ENCODE peak calls at places on chromosome 6, in seven cellular contexts. P, E, R, Q, K, W and J are unnamed samples.

GRCh38 chr6:41940759-41941279 is 789 bp downstream of the CCND3 start:
- DNase-seq in P (peak; percentile 65), K (no peak), W (peak; percentile 76), E (peak; percentile 69), Q (peak; percentile 12), R (peak; percentile 65), J (peak; percentile 71)

GRCh38 chr6:122651031-122651430 is 40.8 kb downstream of the PKIB start:
- DNase-seq in E (no peak), R (no peak), P (no peak), K (no peak), Q (no peak), W (no peak), J (no peak)

GRCh38 chr6:76940186-76940585 is 523.1 kb downstream of the HTR1B start:
- DNase-seq in K (no peak), P (no peak), W (no peak), E (no peak), Q (no peak), R (no peak), J (no peak)

GRCh38 chr6:144150673-144151009 is 324 bp downstream of the STX11 start:
- DNase-seq in K (no peak), Q (peak; percentile 18), P (no peak), E (peak; percentile 21), R (peak; percentile 68), W (peak; percentile 59), J (no peak)

GRCh38 chr6:44522871-44523270 is 135.4 kb downstream of the CDC5L start:
- DNase-seq in E (no peak), Q (no peak), P (no peak), W (no peak), K (no peak), R (no peak), J (no peak)

GRCh38 chr6:156880913-156881312 is 103.7 kb downstream of the ARID1B start:
- DNase-seq in Q (no peak), R (no peak), K (no peak), W (no peak), P (no peak), E (no peak), J (no peak)

GRCh38 chr6:144895313-144895712 is 610.2 kb downstream of the UTRN start:
- DNase-seq in W (no peak), K (no peak), E (no peak), R (no peak), P (no peak), Q (no peak), J (no peak)

GRCh38 chr6:105692630-105693212 is 289.8 kb upstream of the PREP start:
- DNase-seq in K (no peak), Q (no peak), P (no peak), R (no peak), W (no peak), E (no peak), J (no peak)

GRCh38 chr6:79408598-79408997 is 128.6 kb downstream of the LCA5 start:
- DNase-seq in W (no peak), P (no peak), E (no peak), R (no peak), K (no peak), Q (no peak), J (no peak)

GRCh38 chr6:36679043-36679821 is 718 bp downstream of the CDKN1A start:
- DNase-seq in W (no peak), R (peak; percentile 63), E (peak; percentile 73), Q (peak; percentile 63), P (peak; percentile 68), K (peak; percentile 58), J (peak; percentile 85)

GRCh38 chr6:137602871-137603270 is 108.7 kb upstream of the OLIG3 start:
- DNase-seq in R (no peak), E (no peak), P (no peak), K (no peak), W (no peak), Q (no peak), J (no peak)

GRCh38 chr6:130222775-130223174 is at the start of gene SAMD3:
- DNase-seq in P (no peak), K (no peak), W (peak; percentile 22), Q (no peak), R (no peak), E (no peak), J (no peak)

GRCh38 chr6:113103618-113104390 is 753.3 kb upstream of the MARCKS start:
- DNase-seq in K (no peak), W (no peak), E (no peak), P (no peak), Q (peak; percentile 74), R (no peak), J (no peak)

GRCh38 chr6:47478233-47479155 is 905 bp downstream of the CD2AP start:
- DNase-seq in P (no peak), E (no peak), Q (peak; percentile 30), W (no peak), R (peak; percentile 38), K (no peak), J (peak; percentile 22)

GRCh38 chr6:35363293-35363750 is 21.0 kb downstream of the PPARD start:
- DNase-seq in Q (peak; percentile 39), E (peak; percentile 48), K (no peak), W (no peak), R (peak; percentile 21), P (no peak), J (no peak)

GRCh38 chr6:31620586-31621319 is at the start of gene PRRC2A:
- DNase-seq in R (peak; percentile 90), E (peak; percentile 81), Q (peak; percentile 59), W (peak; percentile 80), K (peak; percentile 40), P (peak; percentile 97), J (peak; percentile 74)

GRCh38 chr6:39247667-39248194 is 18.5 kb upstream of the KCNK5 start:
- DNase-seq in E (no peak), R (no peak), W (no peak), P (no peak), K (no peak), Q (no peak), J (no peak)

GRCh38 chr6:169406794-169407193 is 153.1 kb upstream of the THBS2 start:
- DNase-seq in K (no peak), R (no peak), E (no peak), Q (no peak), W (no peak), P (peak; percentile 4), J (no peak)

DNA sequence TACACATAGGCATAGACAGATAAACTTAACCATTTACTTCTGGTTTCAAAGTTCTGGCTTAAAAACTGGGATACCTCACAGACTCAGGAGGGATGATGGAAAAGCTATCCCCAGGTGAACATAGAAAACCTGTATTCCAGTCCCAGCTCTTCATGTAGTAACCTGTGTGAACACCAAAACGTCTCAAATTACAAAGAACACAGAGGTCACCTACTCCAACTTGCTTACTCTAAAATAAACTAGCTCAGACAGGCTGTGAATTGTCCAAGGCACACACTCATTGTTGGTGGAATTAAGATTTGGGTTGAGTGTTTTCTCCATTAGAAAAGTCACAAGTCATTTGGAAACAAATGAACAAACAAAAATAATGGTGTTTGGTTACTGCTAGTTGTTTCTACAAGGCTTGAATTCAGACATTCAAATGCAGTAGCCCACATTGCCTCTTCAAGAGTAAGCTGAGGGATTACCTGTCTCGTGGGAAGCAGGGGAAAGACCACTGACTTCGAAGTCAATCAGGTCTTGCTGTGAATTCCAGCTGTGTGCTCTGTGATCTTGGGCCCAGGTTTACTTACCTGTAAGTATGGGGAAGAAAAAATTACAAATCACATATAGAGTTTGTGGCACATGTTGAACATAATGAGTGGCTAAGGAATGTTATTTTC is 48.2 kb upstream of the LRRC1 start:
- DNase-seq in E (no peak), R (peak; percentile 10), P (no peak), K (no peak), Q (no peak), W (no peak), J (no peak)
- H3K27ac ChIP-seq in E (no peak overlapping the region), R (no peak overlapping the region), P (no peak overlapping the region), K (no peak overlapping the region), Q (no peak overlapping the region), W (no peak overlapping the region), J (no peak overlapping the region)

GRCh38 chr6:235763-236360 is 56.4 kb upstream of the DUSP22 start:
- DNase-seq in W (peak; percentile 39), R (peak; percentile 34), P (no peak), Q (peak; percentile 61), K (no peak), E (peak; percentile 28), J (no peak)
- H3K4me3 ChIP-seq in W (peak overlapping the region; percentile 61), R (no peak overlapping the region), P (no peak overlapping the region), Q (peak overlapping the region; percentile 85), K (peak overlapping the region; percentile 40), E (peak overlapping the region; percentile 30), J (peak overlapping the region; percentile 28)

DNA sequence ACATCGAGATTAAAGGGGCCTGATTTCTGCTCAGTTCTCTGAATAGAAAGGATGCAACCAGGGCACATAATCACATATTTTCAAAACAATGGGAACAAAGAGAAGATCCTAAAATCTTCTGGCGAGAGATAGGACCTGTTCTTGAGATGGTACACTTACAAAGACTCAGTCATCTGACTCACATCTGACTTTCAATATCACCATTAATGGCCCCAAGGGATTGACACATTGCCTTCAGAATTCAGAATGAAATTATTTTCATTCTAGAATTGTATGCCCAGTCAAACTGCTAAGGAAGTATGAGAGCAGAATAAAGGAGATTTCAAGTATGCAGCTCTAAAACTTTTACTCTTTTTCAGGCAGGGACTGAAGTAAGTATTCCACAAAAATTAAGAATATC is 240.7 kb upstream of the POU3F2 start:
- DNase-seq in P (no peak), W (no peak), Q (no peak), R (no peak), E (no peak), K (no peak), J (no peak)
- H3K36me3 ChIP-seq in P (no peaks in the 10 kb centered on the region), W (no peaks in the 10 kb centered on the region), Q (no peaks in the 10 kb centered on the region), R (no peaks in the 10 kb centered on the region), E (no peaks in the 10 kb centered on the region), K (no peaks in the 10 kb centered on the region), J (no peaks in the 10 kb centered on the region)

GRCh38 chr6:32792901-32793400 is 23.9 kb downstream of the HLA-DOB start:
- DNase-seq in Q (no peak), E (no peak), W (no peak), K (no peak), P (no peak), R (peak; percentile 6), J (no peak)

GRCh38 chr6:32799168-32799567 is 17.6 kb downstream of the HLA-DOB start:
- DNase-seq in P (no peak), K (no peak), Q (no peak), W (no peak), E (no peak), R (no peak), J (no peak)

GRCh38 chr6:32790306-32790705 is 26.5 kb downstream of the HLA-DOB start:
- DNase-seq in K (no peak), P (no peak), W (no peak), R (no peak), E (no peak), Q (no peak), J (no peak)

GRCh38 chr6:32796848-32797776 is 19.7 kb downstream of the HLA-DOB start:
- DNase-seq in P (peak; percentile 81), Q (peak; percentile 58), W (peak; percentile 64), R (peak; percentile 75), K (peak; percentile 33), E (peak; percentile 55), J (peak; percentile 78)

DNA sequence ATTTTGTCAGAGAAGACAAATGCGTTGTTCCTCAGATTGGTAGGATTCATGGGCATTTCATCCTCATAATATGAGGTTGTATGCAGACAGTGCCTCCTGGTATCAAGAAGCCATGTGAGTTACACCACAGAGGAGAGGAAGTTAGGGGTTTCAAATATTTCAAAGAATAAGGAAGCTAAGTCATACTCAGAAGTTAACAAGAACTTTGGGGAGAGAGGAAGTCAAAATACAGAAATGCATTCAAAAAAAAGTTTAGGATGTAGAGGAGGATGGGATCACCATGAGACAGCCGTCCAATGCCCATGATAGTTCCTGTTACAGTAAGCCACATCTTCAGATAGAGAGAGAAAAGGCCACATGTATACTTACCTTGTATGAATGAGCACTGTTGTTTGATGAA is 22.3 kb downstream of the HLA-DOB start:
- DNase-seq in P (no peak), Q (no peak), K (no peak), E (no peak), R (no peak), W (no peak), J (no peak)
- H3K27ac ChIP-seq in P (no peak overlapping the region), Q (no peak overlapping the region), K (no peak overlapping the region), E (no peak overlapping the region), R (no peak overlapping the region), W (no peak overlapping the region), J (no peak overlapping the region)